ENCODE peak calls at places on chromosomes 13 and 19, in four cellular contexts. M is HepG2, K is HEK293T, A is K562. V is an unnamed sample.
A peak's percentile ranks its signal among the peaks of the same experiment; 100 is the strongest.

GRCh38 chr19:9823816-9824215 is 3.9 kb upstream of the UBL5 start:
- DNase-seq in M (no peak), K (no peak), A (no peak), V (no peak)

GRCh38 chr13:24251525-24251924 is 57.9 kb upstream of the C1QTNF9 start:
- DNase-seq in M (no peak), A (no peak), K (no peak), V (no peak)

GRCh38 chr19:2308114-2308556 is at the start of gene LINGO3:
- DNase-seq in A (peak; percentile 85), K (peak; percentile 44), M (no peak), V (no peak)

GRCh38 chr19:3573858-3574637 is 1.3 kb downstream of the HMG20B start:
- DNase-seq in M (peak; percentile 85), A (peak; percentile 88), K (peak; percentile 98), V (peak; percentile 100)

GRCh38 chr19:34841780-34842179 is 68.8 kb upstream of the ZNF599 start:
- DNase-seq in A (no peak), K (no peak), M (no peak), V (peak; percentile 71)

GRCh38 chr13:49368688-49369087 is 75.2 kb downstream of the CAB39L start:
- DNase-seq in M (no peak), A (no peak), K (no peak), V (no peak)

GRCh38 chr19:13884726-13885591 is 8.0 kb downstream of the NANOS3 start:
- DNase-seq in M (no peak), K (no peak), A (no peak), V (no peak)

GRCh38 chr19:39941615-39942507 is 7.4 kb upstream of the FCGBP start:
- DNase-seq in A (no peak), M (no peak), K (no peak), V (no peak)

GRCh38 chr19:33005440-33005839 is 33.4 kb downstream of the FAAP24 start:
- DNase-seq in A (no peak), K (no peak), M (no peak), V (no peak)

GRCh38 chr19:29263305-29264080 is 50.5 kb upstream of the UQCRFS1 start:
- DNase-seq in M (peak; percentile 11), K (peak; percentile 42), A (peak; percentile 63), V (peak; percentile 78)

GRCh38 chr19:30557927-30558557 is 185.9 kb downstream of the ZNF536 start:
- DNase-seq in A (no peak), M (no peak), K (no peak), V (no peak)

GRCh38 chr13:62110079-62110478 is 694.4 kb upstream of the PCDH20 start:
- DNase-seq in M (no peak), A (no peak), K (peak; percentile 11), V (no peak)

GRCh38 chr19:18423258-18424020 is 4.2 kb downstream of the SSBP4 start:
- DNase-seq in K (no peak), A (no peak), M (no peak), V (no peak)
- TF ChIP-seq ELF4 in K (no peak), A (no peak), M (no peak), V (no peak)

GRCh38 chr13:73465629-73465974 is 406.8 kb downstream of the KLF5 start:
- DNase-seq in K (no peak), A (no peak), M (no peak), V (no peak)
- TF ChIP-seq ELF4 in K (no peak), A (no peak), M (no peak), V (no peak)

DNA sequence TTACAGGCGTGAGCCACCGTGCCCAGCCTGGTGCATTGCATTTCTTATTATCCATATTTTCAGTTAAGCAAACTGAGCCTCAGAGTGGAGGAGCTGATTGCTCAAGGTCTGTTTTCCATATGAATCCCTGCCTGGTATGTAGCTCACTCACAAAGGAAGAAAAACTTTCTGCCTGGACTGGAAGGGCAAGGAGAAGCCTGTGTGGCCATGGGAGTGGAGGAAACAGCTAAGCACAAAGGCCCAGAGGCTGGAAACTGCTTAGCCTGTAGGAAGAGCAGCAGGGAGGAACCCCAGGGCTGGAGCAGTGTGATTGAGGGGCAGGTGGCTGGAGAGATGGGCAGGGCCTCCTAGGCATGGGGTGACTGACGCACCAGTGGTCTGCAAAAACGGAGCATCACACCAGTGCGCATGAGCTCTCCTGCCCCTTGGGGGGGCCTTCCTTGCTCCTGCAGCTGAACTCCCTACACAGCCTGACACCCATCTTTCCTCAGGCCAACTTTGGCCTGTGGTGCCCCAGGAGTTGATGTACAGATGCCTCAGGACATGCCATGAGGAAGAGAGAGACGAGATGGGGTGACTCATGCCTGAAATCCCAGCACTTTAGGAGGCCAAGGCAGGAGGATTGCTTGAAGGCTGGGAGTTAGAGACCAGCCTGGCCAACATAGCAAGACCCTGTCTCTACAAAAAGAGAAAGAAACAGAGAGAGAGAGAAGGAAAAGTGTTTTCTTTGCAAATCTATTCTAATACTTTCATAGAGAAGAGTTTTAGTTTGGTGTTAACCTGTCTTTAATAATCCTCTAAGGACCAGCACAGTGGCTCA is 2.8 kb upstream of the HNRNPM start:
- DNase-seq in A (no peak), K (no peak), M (no peak), V (peak; percentile 44)
- TF ChIP-seq ELF4 in A (no peak), K (no peak), M (no peak), V (no peak)

GRCh38 chr19:23273022-23273593 is 22.9 kb upstream of the ZNF724 start:
- DNase-seq in A (no peak), K (no peak), M (no peak), V (no peak)
- TF ChIP-seq ELF4 in A (no peak), K (no peak), M (no peak), V (no peak)

DNA sequence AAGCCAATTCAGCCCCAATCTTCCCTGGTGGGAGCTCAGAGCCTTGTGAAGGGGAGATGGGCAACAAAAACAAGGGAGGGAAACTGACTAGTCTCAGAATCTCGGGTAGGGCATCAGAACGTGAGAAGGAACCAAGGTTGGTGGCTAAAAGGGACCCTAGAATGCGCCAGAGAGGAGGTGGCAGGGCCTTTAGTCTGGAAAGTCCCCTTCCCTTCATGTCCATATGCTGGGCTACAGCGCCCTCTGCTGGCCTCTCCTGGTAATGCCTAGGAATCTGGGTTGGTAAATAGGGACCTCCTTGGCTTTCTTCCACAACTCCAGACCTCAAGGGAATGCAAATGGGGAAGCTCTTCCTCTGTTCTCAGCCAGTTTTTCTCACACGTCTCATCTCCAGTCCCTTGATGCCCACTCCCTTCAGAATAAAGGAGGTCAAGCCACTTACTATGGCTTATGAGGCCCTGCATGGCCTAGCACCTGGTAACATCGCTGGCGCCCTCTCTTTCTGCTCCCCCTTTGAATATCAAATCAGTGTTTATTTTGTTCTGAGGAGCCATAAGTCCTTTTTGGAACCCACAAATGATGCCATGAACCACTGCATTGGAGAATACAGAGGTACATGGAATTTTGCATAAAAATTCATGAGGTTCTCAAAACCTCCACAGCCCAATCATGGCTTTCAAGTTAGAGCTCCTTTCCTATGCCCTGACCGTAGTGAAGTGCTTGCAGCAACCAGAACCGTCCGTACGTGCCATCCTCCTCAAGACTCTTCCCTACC is 1.3 kb upstream of the CCDC97 start:
- DNase-seq in A (peak; percentile 66), M (peak; percentile 76), K (peak; percentile 82), V (peak; percentile 99)
- TF ChIP-seq ELF4 in A (no peak), M (no peak), K (no peak), V (no peak)

DNA sequence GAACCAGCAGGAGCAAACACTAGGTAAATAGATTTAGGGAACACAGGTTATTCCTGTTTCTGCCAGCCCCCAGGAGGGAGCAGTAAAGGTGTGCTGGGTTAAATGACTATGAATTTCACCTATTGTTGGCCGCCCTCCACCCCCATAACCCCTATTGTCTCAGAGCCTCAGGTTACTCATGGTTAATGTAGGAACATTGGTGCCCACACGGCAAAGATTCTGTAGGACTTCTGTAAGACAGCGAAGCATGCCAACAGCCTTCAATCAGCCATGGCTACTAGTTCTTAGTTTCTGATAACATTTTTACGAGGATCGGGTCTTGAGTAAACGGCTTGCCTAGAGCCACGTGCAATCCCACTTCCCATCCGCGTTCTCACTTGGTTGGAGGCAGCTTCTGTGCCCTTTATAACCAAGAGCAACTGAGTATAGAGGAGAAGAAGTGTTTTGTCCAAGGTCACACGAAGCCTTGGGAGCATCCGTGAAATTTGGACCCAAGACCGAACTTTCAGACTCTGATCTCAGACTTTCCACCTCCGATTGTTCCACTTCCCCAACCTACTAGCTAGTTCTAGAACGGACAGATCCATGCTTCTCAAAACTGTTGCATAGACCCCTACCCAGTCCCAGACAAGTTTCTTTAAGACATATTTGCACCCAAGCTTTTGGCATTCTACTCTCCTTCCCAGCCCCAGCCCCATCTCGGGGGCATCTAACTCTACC is 5.1 kb upstream of the CACNG8 start:
- DNase-seq in A (no peak), K (no peak), M (no peak), V (no peak)
- TF ChIP-seq ELF4 in A (no peak), K (no peak), M (no peak), V (no peak)

GRCh38 chr19:17052439-17052838 is 22.8 kb downstream of the HAUS8 start:
- DNase-seq in M (no peak), K (peak; percentile 48), A (peak; percentile 39), V (peak; percentile 68)
- TF ChIP-seq ELF4 in M (no peak), K (no peak), A (no peak), V (no peak)

GRCh38 chr13:106178816-106179215 is 356.6 kb downstream of the EFNB2 start:
- DNase-seq in M (no peak), A (no peak), K (no peak), V (no peak)
- TF ChIP-seq ELF4 in M (no peak), A (no peak), K (no peak), V (no peak)

GRCh38 chr13:80558074-80558473 is 217.1 kb upstream of the SPRY2 start:
- DNase-seq in A (peak; percentile 25), K (no peak), M (no peak), V (no peak)
- TF ChIP-seq ELF4 in A (no peak), K (no peak), M (no peak), V (no peak)

DNA sequence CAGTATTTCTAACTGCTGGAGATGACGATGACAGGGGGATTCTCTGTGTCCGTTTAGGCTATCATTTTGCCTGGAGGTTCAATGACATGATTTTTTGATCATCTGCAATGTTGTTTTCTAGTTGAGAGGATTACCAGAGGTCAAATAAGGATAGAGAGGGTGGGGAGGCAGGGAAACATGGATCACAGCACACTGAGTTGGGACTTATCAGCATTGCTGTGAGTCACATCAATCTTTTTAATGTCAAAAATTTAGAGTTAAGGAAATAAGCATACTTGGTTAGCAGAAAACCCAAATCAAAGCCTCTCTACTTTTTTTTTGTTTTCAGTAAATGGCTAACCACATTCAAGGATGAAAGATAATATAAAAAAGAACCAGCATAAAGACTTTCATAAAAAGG is 43.0 kb upstream of the CSNK1A1L start:
- DNase-seq in K (no peak), A (no peak), M (no peak), V (no peak)
- TF ChIP-seq ELF4 in K (no peak), A (no peak), M (no peak), V (no peak)